ENCODE peak calls at places on chromosomes 2 and 18, in nine cellular contexts. T is EH, B is LNCaP clone FGC, O is right atrium auricular region, V is stomach, Y is NCI-H2081, K is left ventricle myocardium inferior, Q is adrenal gland, N is NCI-H1417. P is an unnamed sample.
A peak's percentile ranks its signal among the peaks of the same experiment; 100 is the strongest.

GRCh38 chr2:238701066-238701906 is 146.6 kb upstream of the TWIST2 start:
- DNase-seq in T (no peak), B (no peak), O (peak; percentile 54), V (no peak), Y (no peak), K (no peak), Q (no peak), N (no peak), P (no peak)

GRCh38 chr2:152762202-152762601 is 43.8 kb downstream of the ARL6IP6 start:
- DNase-seq in T (peak; percentile 84), B (no peak), O (no peak), V (no peak), Y (no peak), K (no peak), Q (no peak), N (no peak), P (no peak)

GRCh38 chr2:183995632-183996031 is 602.7 kb upstream of the ZNF804A start:
- DNase-seq in T (no peak), B (no peak), O (no peak), V (no peak), Y (peak; percentile 48), K (no peak), Q (no peak), N (no peak), P (no peak)

GRCh38 chr2:31234690-31235503 is 945 bp downstream of the EHD3 start:
- DNase-seq in T (no peak), B (no peak), O (peak; percentile 50), V (no peak), Y (no peak), K (no peak), Q (no peak), N (no peak), P (no peak)

GRCh38 chr2:139813340-139813739 is 1033.2 kb upstream of the NXPH2 start:
- DNase-seq in T (no peak), B (no peak), O (no peak), V (no peak), Y (no peak), K (no peak), Q (no peak), N (no peak), P (no peak)

GRCh38 chr2:108128226-108128786 is 111.5 kb upstream of the SULT1C3 start:
- DNase-seq in T (no peak), B (no peak), O (no peak), V (no peak), Y (no peak), K (no peak), Q (no peak), N (peak; percentile 34), P (no peak)

GRCh38 chr2:207504513-207505171 is 25.1 kb upstream of the CREB1 start:
- DNase-seq in T (peak; percentile 78), B (no peak), O (no peak), V (no peak), Y (no peak), K (peak; percentile 30), Q (no peak), N (no peak), P (no peak)

GRCh38 chr2:74690571-74690970 is 36.5 kb downstream of the SEMA4F start:
- DNase-seq in T (peak; percentile 74), B (peak; percentile 18), O (no peak), V (no peak), Y (peak; percentile 29), K (no peak), Q (peak; percentile 24), N (peak; percentile 51), P (no peak)

GRCh38 chr18:79577451-79578395 is 101.9 kb upstream of the CTDP1 start:
- DNase-seq in T (peak; percentile 19), B (no peak), O (no peak), V (no peak), Y (no peak), K (peak; percentile 64), Q (no peak), N (no peak), P (peak; percentile 20)

GRCh38 chr18:9097349-9097748 is 5.2 kb upstream of the NDUFV2 start:
- DNase-seq in T (no peak), B (no peak), O (no peak), V (no peak), Y (no peak), K (no peak), Q (no peak), N (no peak), P (no peak)

GRCh38 chr2:222442665-222443064 is 18.3 kb downstream of the SGPP2 start:
- DNase-seq in T (no peak), B (no peak), O (no peak), V (no peak), Y (no peak), K (no peak), Q (no peak), N (peak; percentile 10), P (no peak)

GRCh38 chr18:394997-395383 is 105.5 kb downstream of the COLEC12 start:
- DNase-seq in T (peak; percentile 94), B (no peak), O (no peak), V (no peak), Y (peak; percentile 15), K (no peak), Q (no peak), N (peak; percentile 34), P (no peak)

P was measured in transverse colon.